ENCODE peak calls at places on chromosomes 12 and 14, in ten cellular contexts. One of them, this sample, is unnamed.

GRCh38 chr12:56694161-56694560 is 6.1 kb upstream of the PTGES3 start:
- DNase-seq in foreskin fibroblast: no peak
- DNase-seq in neural progenitor cell: no peak
- DNase-seq in nephron progenitor cell: no peak
- DNase-seq in PC-9: no peak
- DNase-seq in RWPE1: no peak
- DNase-seq in AG04450: no peak
- DNase-seq in CD4-positive, alpha-beta T cell: no peak
- DNase-seq in mucosa of descending colon: no peak
- DNase-seq in neural crest cell: no peak
- DNase-seq in this sample: no peak

GRCh38 chr14:87049886-87050820 is 942.8 kb downstream of the GALC start:
- DNase-seq in foreskin fibroblast: peak
- DNase-seq in neural progenitor cell: peak
- DNase-seq in nephron progenitor cell: peak
- DNase-seq in PC-9: peak
- DNase-seq in RWPE1: peak
- DNase-seq in AG04450: peak
- DNase-seq in CD4-positive, alpha-beta T cell: no peak
- DNase-seq in mucosa of descending colon: no peak
- DNase-seq in neural crest cell: peak
- DNase-seq in this sample: peak

GRCh38 chr14:68610251-68610793 is 182.5 kb downstream of the ZFP36L1 start:
- DNase-seq in foreskin fibroblast: no peak
- DNase-seq in neural progenitor cell: no peak
- DNase-seq in nephron progenitor cell: no peak
- DNase-seq in PC-9: peak
- DNase-seq in RWPE1: no peak
- DNase-seq in AG04450: no peak
- DNase-seq in CD4-positive, alpha-beta T cell: no peak
- DNase-seq in mucosa of descending colon: no peak
- DNase-seq in neural crest cell: no peak
- DNase-seq in this sample: no peak

GRCh38 chr14:31207287-31207745 is 277 bp downstream of the HECTD1 start:
- DNase-seq in foreskin fibroblast: no peak
- DNase-seq in neural progenitor cell: no peak
- DNase-seq in nephron progenitor cell: no peak
- DNase-seq in PC-9: peak
- DNase-seq in RWPE1: no peak
- DNase-seq in AG04450: no peak
- DNase-seq in CD4-positive, alpha-beta T cell: no peak
- DNase-seq in mucosa of descending colon: no peak
- DNase-seq in neural crest cell: no peak
- DNase-seq in this sample: peak

GRCh38 chr12:92468358-92469020 is 234.3 kb upstream of the PLEKHG7 start:
- DNase-seq in foreskin fibroblast: no peak
- DNase-seq in neural progenitor cell: no peak
- DNase-seq in nephron progenitor cell: no peak
- DNase-seq in PC-9: no peak
- DNase-seq in RWPE1: no peak
- DNase-seq in AG04450: no peak
- DNase-seq in CD4-positive, alpha-beta T cell: no peak
- DNase-seq in mucosa of descending colon: no peak
- DNase-seq in neural crest cell: no peak
- DNase-seq in this sample: no peak

GRCh38 chr12:101697930-101698781 is 716 bp downstream of the CHPT1 start:
- DNase-seq in foreskin fibroblast: peak
- DNase-seq in neural progenitor cell: no peak
- DNase-seq in nephron progenitor cell: no peak
- DNase-seq in PC-9: no peak
- DNase-seq in RWPE1: peak
- DNase-seq in AG04450: no peak
- DNase-seq in CD4-positive, alpha-beta T cell: no peak
- DNase-seq in mucosa of descending colon: peak
- DNase-seq in neural crest cell: peak
- DNase-seq in this sample: peak

GRCh38 chr12:21662122-21662792 is 4.6 kb upstream of the LDHB start:
- DNase-seq in foreskin fibroblast: no peak
- DNase-seq in neural progenitor cell: no peak
- DNase-seq in nephron progenitor cell: no peak
- DNase-seq in PC-9: no peak
- DNase-seq in RWPE1: no peak
- DNase-seq in AG04450: no peak
- DNase-seq in CD4-positive, alpha-beta T cell: no peak
- DNase-seq in mucosa of descending colon: no peak
- DNase-seq in neural crest cell: no peak
- DNase-seq in this sample: no peak

GRCh38 chr12:7439579-7440505 is 4.1 kb downstream of the CD163L1 start:
- DNase-seq in foreskin fibroblast: peak
- DNase-seq in neural progenitor cell: peak
- DNase-seq in nephron progenitor cell: peak
- DNase-seq in PC-9: peak
- DNase-seq in RWPE1: peak
- DNase-seq in AG04450: peak
- DNase-seq in CD4-positive, alpha-beta T cell: no peak
- DNase-seq in mucosa of descending colon: peak
- DNase-seq in neural crest cell: peak
- DNase-seq in this sample: no peak

GRCh38 chr12:11162494-11162893 is 8.5 kb upstream of the SMIM10L1 start:
- DNase-seq in foreskin fibroblast: peak
- DNase-seq in neural progenitor cell: no peak
- DNase-seq in nephron progenitor cell: no peak
- DNase-seq in PC-9: no peak
- DNase-seq in RWPE1: no peak
- DNase-seq in AG04450: no peak
- DNase-seq in CD4-positive, alpha-beta T cell: no peak
- DNase-seq in mucosa of descending colon: no peak
- DNase-seq in neural crest cell: no peak
- DNase-seq in this sample: no peak

GRCh38 chr14:104115131-104115600 is 23.2 kb upstream of the KIF26A start:
- DNase-seq in foreskin fibroblast: no peak
- DNase-seq in neural progenitor cell: no peak
- DNase-seq in nephron progenitor cell: no peak
- DNase-seq in PC-9: no peak
- DNase-seq in RWPE1: no peak
- DNase-seq in AG04450: no peak
- DNase-seq in CD4-positive, alpha-beta T cell: no peak
- DNase-seq in mucosa of descending colon: no peak
- DNase-seq in neural crest cell: no peak
- DNase-seq in this sample: no peak

GRCh38 chr12:67484788-67485480 is 163.6 kb upstream of the DYRK2 start:
- DNase-seq in foreskin fibroblast: no peak
- DNase-seq in neural progenitor cell: no peak
- DNase-seq in nephron progenitor cell: no peak
- DNase-seq in PC-9: peak
- DNase-seq in RWPE1: no peak
- DNase-seq in AG04450: no peak
- DNase-seq in CD4-positive, alpha-beta T cell: peak
- DNase-seq in mucosa of descending colon: no peak
- DNase-seq in neural crest cell: no peak
- DNase-seq in this sample: no peak

GRCh38 chr14:101360045-101360931 is 201.0 kb upstream of the DIO3 start:
- DNase-seq in foreskin fibroblast: peak
- DNase-seq in neural progenitor cell: no peak
- DNase-seq in nephron progenitor cell: no peak
- DNase-seq in PC-9: no peak
- DNase-seq in RWPE1: no peak
- DNase-seq in AG04450: no peak
- DNase-seq in CD4-positive, alpha-beta T cell: no peak
- DNase-seq in mucosa of descending colon: peak
- DNase-seq in neural crest cell: no peak
- DNase-seq in this sample: no peak

DNA sequence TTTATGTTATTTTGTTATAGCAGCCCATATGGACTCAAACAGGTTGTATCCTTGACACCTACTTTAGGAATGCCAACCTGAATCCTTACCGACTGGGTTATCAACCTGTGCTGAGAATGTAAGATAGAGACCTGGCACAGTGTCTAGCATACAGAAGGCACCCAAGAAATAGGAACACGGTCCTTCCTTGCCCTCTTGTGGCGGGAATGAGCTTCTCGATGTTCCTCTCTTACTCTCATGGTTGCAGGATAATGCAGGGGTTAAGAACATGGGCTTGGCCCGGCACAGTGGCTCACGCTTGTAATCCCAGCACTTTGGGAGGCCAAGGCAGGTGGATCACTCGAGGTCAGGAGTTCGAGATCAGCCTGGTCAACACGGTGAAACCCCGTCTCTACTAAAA is 6.5 kb downstream of the C12orf43 start:
- DNase-seq in foreskin fibroblast: peak
- DNase-seq in neural progenitor cell: peak
- DNase-seq in nephron progenitor cell: peak
- DNase-seq in PC-9: no peak
- DNase-seq in RWPE1: peak
- DNase-seq in AG04450: no peak
- DNase-seq in CD4-positive, alpha-beta T cell: no peak
- DNase-seq in mucosa of descending colon: peak
- DNase-seq in neural crest cell: peak
- DNase-seq in this sample: peak
- TF ChIP-seq CTCF in foreskin fibroblast: peak
- TF ChIP-seq CTCF in neural progenitor cell: peak
- TF ChIP-seq CTCF in nephron progenitor cell: peak
- TF ChIP-seq CTCF in PC-9: peak
- TF ChIP-seq CTCF in RWPE1: peak
- TF ChIP-seq CTCF in AG04450: peak
- TF ChIP-seq CTCF in CD4-positive, alpha-beta T cell: no peak
- TF ChIP-seq CTCF in mucosa of descending colon: no peak
- TF ChIP-seq CTCF in neural crest cell: peak
- TF ChIP-seq CTCF in this sample: peak

GRCh38 chr14:74528886-74529285 is 35.3 kb downstream of the ISCA2 start:
- DNase-seq in foreskin fibroblast: no peak
- DNase-seq in neural progenitor cell: no peak
- DNase-seq in nephron progenitor cell: no peak
- DNase-seq in PC-9: no peak
- DNase-seq in RWPE1: no peak
- DNase-seq in AG04450: no peak
- DNase-seq in CD4-positive, alpha-beta T cell: no peak
- DNase-seq in mucosa of descending colon: no peak
- DNase-seq in neural crest cell: no peak
- DNase-seq in this sample: no peak

GRCh38 chr14:74528406-74528805 is 34.8 kb downstream of the ISCA2 start:
- DNase-seq in foreskin fibroblast: no peak
- DNase-seq in neural progenitor cell: no peak
- DNase-seq in nephron progenitor cell: no peak
- DNase-seq in PC-9: no peak
- DNase-seq in RWPE1: no peak
- DNase-seq in AG04450: no peak
- DNase-seq in CD4-positive, alpha-beta T cell: no peak
- DNase-seq in mucosa of descending colon: no peak
- DNase-seq in neural crest cell: no peak
- DNase-seq in this sample: no peak

GRCh38 chr14:74531011-74531410 is 37.4 kb downstream of the ISCA2 start:
- DNase-seq in foreskin fibroblast: no peak
- DNase-seq in neural progenitor cell: no peak
- DNase-seq in nephron progenitor cell: no peak
- DNase-seq in PC-9: no peak
- DNase-seq in RWPE1: no peak
- DNase-seq in AG04450: no peak
- DNase-seq in CD4-positive, alpha-beta T cell: no peak
- DNase-seq in mucosa of descending colon: no peak
- DNase-seq in neural crest cell: no peak
- DNase-seq in this sample: no peak

GRCh38 chr14:74532246-74532645 is 38.7 kb downstream of the ISCA2 start:
- DNase-seq in foreskin fibroblast: no peak
- DNase-seq in neural progenitor cell: no peak
- DNase-seq in nephron progenitor cell: no peak
- DNase-seq in PC-9: no peak
- DNase-seq in RWPE1: no peak
- DNase-seq in AG04450: no peak
- DNase-seq in CD4-positive, alpha-beta T cell: no peak
- DNase-seq in mucosa of descending colon: no peak
- DNase-seq in neural crest cell: no peak
- DNase-seq in this sample: no peak

DNA sequence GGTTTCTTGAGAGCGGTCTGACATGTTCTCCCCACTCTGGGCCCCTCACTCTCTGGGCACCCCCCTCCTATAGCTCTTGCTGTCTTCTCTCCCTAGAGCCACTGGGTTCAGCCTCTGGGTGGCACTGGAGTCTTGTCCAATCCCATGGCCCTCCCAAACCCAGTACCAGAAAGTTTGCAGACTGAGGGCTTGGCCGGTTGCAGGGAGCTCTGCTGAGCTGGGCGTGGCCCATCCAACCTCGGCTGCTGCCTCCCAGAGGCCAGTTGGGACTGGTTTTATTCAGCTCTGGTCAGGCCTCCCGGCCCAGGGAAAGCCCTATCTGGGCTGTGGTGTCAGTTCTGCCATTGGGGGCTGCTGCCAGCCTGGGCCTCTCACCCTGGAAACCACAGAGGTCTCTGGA is 37.9 kb downstream of the ISCA2 start:
- DNase-seq in foreskin fibroblast: peak
- DNase-seq in neural progenitor cell: peak
- DNase-seq in nephron progenitor cell: no peak
- DNase-seq in PC-9: no peak
- DNase-seq in RWPE1: peak
- DNase-seq in AG04450: no peak
- DNase-seq in CD4-positive, alpha-beta T cell: no peak
- DNase-seq in mucosa of descending colon: peak
- DNase-seq in neural crest cell: no peak
- DNase-seq in this sample: peak
- TF ChIP-seq CTCF in foreskin fibroblast: peak
- TF ChIP-seq CTCF in neural progenitor cell: peak
- TF ChIP-seq CTCF in nephron progenitor cell: no peak
- TF ChIP-seq CTCF in PC-9: no peak
- TF ChIP-seq CTCF in RWPE1: peak
- TF ChIP-seq CTCF in AG04450: peak
- TF ChIP-seq CTCF in CD4-positive, alpha-beta T cell: no peak
- TF ChIP-seq CTCF in mucosa of descending colon: no peak
- TF ChIP-seq CTCF in neural crest cell: no peak
- TF ChIP-seq CTCF in this sample: peak

GRCh38 chr12:98329589-98329988 is 185.8 kb upstream of the TMPO start:
- DNase-seq in foreskin fibroblast: no peak
- DNase-seq in neural progenitor cell: no peak
- DNase-seq in nephron progenitor cell: no peak
- DNase-seq in PC-9: no peak
- DNase-seq in RWPE1: no peak
- DNase-seq in AG04450: no peak
- DNase-seq in CD4-positive, alpha-beta T cell: no peak
- DNase-seq in mucosa of descending colon: no peak
- DNase-seq in neural crest cell: no peak
- DNase-seq in this sample: no peak

GRCh38 chr12:98332626-98333025 is 182.8 kb upstream of the TMPO start:
- DNase-seq in foreskin fibroblast: no peak
- DNase-seq in neural progenitor cell: no peak
- DNase-seq in nephron progenitor cell: no peak
- DNase-seq in PC-9: no peak
- DNase-seq in RWPE1: no peak
- DNase-seq in AG04450: no peak
- DNase-seq in CD4-positive, alpha-beta T cell: no peak
- DNase-seq in mucosa of descending colon: no peak
- DNase-seq in neural crest cell: no peak
- DNase-seq in this sample: peak

GRCh38 chr12:98334768-98335167 is 180.6 kb upstream of the TMPO start:
- DNase-seq in foreskin fibroblast: no peak
- DNase-seq in neural progenitor cell: no peak
- DNase-seq in nephron progenitor cell: no peak
- DNase-seq in PC-9: no peak
- DNase-seq in RWPE1: no peak
- DNase-seq in AG04450: no peak
- DNase-seq in CD4-positive, alpha-beta T cell: no peak
- DNase-seq in mucosa of descending colon: no peak
- DNase-seq in neural crest cell: no peak
- DNase-seq in this sample: no peak
- TF ChIP-seq CTCF in foreskin fibroblast: no peak
- TF ChIP-seq CTCF in neural progenitor cell: no peak
- TF ChIP-seq CTCF in nephron progenitor cell: no peak
- TF ChIP-seq CTCF in PC-9: no peak
- TF ChIP-seq CTCF in RWPE1: no peak
- TF ChIP-seq CTCF in AG04450: no peak
- TF ChIP-seq CTCF in CD4-positive, alpha-beta T cell: no peak
- TF ChIP-seq CTCF in mucosa of descending colon: no peak
- TF ChIP-seq CTCF in neural crest cell: no peak
- TF ChIP-seq CTCF in this sample: no peak

GRCh38 chr12:42192258-42192657 is 45.8 kb downstream of the YAF2 start:
- DNase-seq in foreskin fibroblast: no peak
- DNase-seq in neural progenitor cell: no peak
- DNase-seq in nephron progenitor cell: no peak
- DNase-seq in PC-9: no peak
- DNase-seq in RWPE1: no peak
- DNase-seq in AG04450: no peak
- DNase-seq in CD4-positive, alpha-beta T cell: no peak
- DNase-seq in mucosa of descending colon: no peak
- DNase-seq in neural crest cell: no peak
- DNase-seq in this sample: no peak
- TF ChIP-seq CTCF in foreskin fibroblast: no peak
- TF ChIP-seq CTCF in neural progenitor cell: no peak
- TF ChIP-seq CTCF in nephron progenitor cell: no peak
- TF ChIP-seq CTCF in PC-9: no peak
- TF ChIP-seq CTCF in RWPE1: no peak
- TF ChIP-seq CTCF in AG04450: no peak
- TF ChIP-seq CTCF in CD4-positive, alpha-beta T cell: no peak
- TF ChIP-seq CTCF in mucosa of descending colon: no peak
- TF ChIP-seq CTCF in neural crest cell: no peak
- TF ChIP-seq CTCF in this sample: no peak

This sample was measured in MCF 10A.